ENCODE peak calls at places on chromosomes 2 and 18, in four cellular contexts. G is brain microvascular endothelial cell; Q is neural crest cell; F is activated naive CD8-positive, alpha-beta T cell treated with anti-CD3 and anti-CD28 coated beads, Interleukin-2, amount 10 ng/mL, durations not matched to agents 7 days and 5 days. S is an unnamed sample.

GRCh38 chr2:149860276-149860921 is 272.8 kb upstream of the MMADHC start:
- DNase-seq in G (peak), Q (no peak), F (no peak), S (no peak)

GRCh38 chr2:3745901-3746300 is 42.5 kb downstream of the DCDC2C start:
- DNase-seq in G (no peak), Q (no peak), F (no peak), S (no peak)

GRCh38 chr18:57772387-57772799 is 30.7 kb downstream of the ATP8B1 start:
- DNase-seq in G (no peak), Q (no peak), F (no peak), S (no peak)

GRCh38 chr2:121796239-121796638 is 40.8 kb downstream of the TSN start:
- DNase-seq in G (no peak), Q (no peak), F (no peak), S (no peak)

GRCh38 chr2:68769586-68770270 is 35.1 kb downstream of the ARHGAP25 start:
- DNase-seq in G (no peak), Q (no peak), F (no peak), S (no peak)

GRCh38 chr18:44700652-44701051 is 20.0 kb downstream of the SETBP1 start:
- DNase-seq in G (peak), Q (no peak), F (no peak), S (no peak)

GRCh38 chr18:58805482-58806187 is 59.0 kb upstream of the ZNF532 start:
- DNase-seq in G (no peak), Q (peak), F (no peak), S (no peak)

GRCh38 chr2:64645014-64645418 is 8.7 kb downstream of the SERTAD2 start:
- DNase-seq in G (peak), Q (peak), F (peak), S (no peak)

S was measured in T47D.